ENCODE peak calls at places on chromosomes 13 and 19, in ten cellular contexts. P is tibial artery; L is psoas muscle; G is CD8-positive, alpha-beta memory T cell; K is breast epithelium; S is small intestine; R is iPS DF 6.9; U is upper lobe of left lung; N is cardiac muscle cell; X is adrenal gland. T is an unnamed sample.

GRCh38 chr13:47901451-47901850 is 99.6 kb downstream of the SUCLA2 start:
- DNase-seq in P (no peak), L (no peak), G (no peak), K (no peak), S (no peak), R (no peak), U (no peak), N (peak; percentile 42), X (no peak), T (no peak)

GRCh38 chr13:37811441-37811840 is 58.1 kb downstream of the TRPC4 start:
- DNase-seq in P (no peak), L (no peak), G (no peak), K (no peak), S (no peak), R (no peak), U (no peak), N (peak; percentile 67), X (no peak), T (no peak)

GRCh38 chr13:53015971-53016370 is 12.6 kb upstream of the OLFM4 start:
- DNase-seq in P (no peak), L (no peak), G (no peak), K (no peak), S (no peak), R (no peak), U (no peak), N (no peak), X (no peak), T (no peak)

GRCh38 chr13:28527629-28528028 is 32.7 kb upstream of the FLT1 start:
- DNase-seq in P (peak; percentile 38), L (no peak), G (no peak), K (no peak), S (no peak), R (no peak), U (no peak), N (no peak), X (no peak), T (peak; percentile 68)

GRCh38 chr13:49954674-49955455 is 18.7 kb upstream of the SPRYD7 start:
- DNase-seq in P (no peak), L (no peak), G (no peak), K (no peak), S (peak; percentile 74), R (no peak), U (no peak), N (no peak), X (no peak), T (no peak)

GRCh38 chr13:89695343-89696257 is 1651.9 kb upstream of the MIR17HG start:
- DNase-seq in P (no peak), L (no peak), G (no peak), K (no peak), S (peak; percentile 19), R (peak; percentile 60), U (no peak), N (peak; percentile 60), X (peak; percentile 76), T (no peak)

GRCh38 chr13:91347996-91348905 is 764 bp downstream of the MIR17HG start:
- DNase-seq in P (no peak), L (peak; percentile 53), G (peak; percentile 74), K (peak; percentile 53), S (peak; percentile 45), R (no peak), U (peak; percentile 94), N (peak; percentile 34), X (peak; percentile 54), T (peak; percentile 72)

GRCh38 chr13:45833663-45834062 is 17.9 kb downstream of the SIAH3 start:
- DNase-seq in P (no peak), L (peak; percentile 71), G (no peak), K (peak; percentile 65), S (no peak), R (no peak), U (no peak), N (peak; percentile 20), X (peak; percentile 95), T (no peak)

GRCh38 chr19:33473644-33474305 is 47.8 kb downstream of the PEPD start:
- DNase-seq in P (no peak), L (no peak), G (no peak), K (no peak), S (no peak), R (no peak), U (no peak), N (peak; percentile 21), X (peak; percentile 43), T (peak; percentile 17)

GRCh38 chr13:45575146-45575829 is 40.3 kb downstream of the ERICH6B start:
- DNase-seq in P (no peak), L (no peak), G (no peak), K (no peak), S (no peak), R (no peak), U (no peak), N (no peak), X (no peak), T (no peak)

GRCh38 chr13:28387740-28388501 is 107.0 kb downstream of the FLT1 start:
- DNase-seq in P (no peak), L (no peak), G (no peak), K (no peak), S (no peak), R (no peak), U (no peak), N (no peak), X (no peak), T (no peak)

GRCh38 chr19:43305642-43306041 is 36.3 kb upstream of the PSG9 start:
- DNase-seq in P (no peak), L (no peak), G (no peak), K (no peak), S (no peak), R (no peak), U (no peak), N (no peak), X (no peak), T (no peak)

GRCh38 chr19:39963860-39964259 is 7.1 kb upstream of the PSMC4 start:
- DNase-seq in P (no peak), L (no peak), G (no peak), K (no peak), S (no peak), R (no peak), U (no peak), N (no peak), X (no peak), T (no peak)

GRCh38 chr13:106738279-106738678 is 170.3 kb upstream of the ARGLU1 start:
- DNase-seq in P (no peak), L (no peak), G (no peak), K (no peak), S (no peak), R (no peak), U (no peak), N (no peak), X (no peak), T (no peak)

GRCh38 chr19:45472557-45473365 is 5.0 kb downstream of the FOSB start:
- DNase-seq in P (no peak), L (no peak), G (peak; percentile 66), K (no peak), S (no peak), R (no peak), U (peak; percentile 93), N (peak; percentile 39), X (no peak), T (no peak)

GRCh38 chr19:55179570-55180484 is at the start of gene SYT5:
- DNase-seq in P (no peak), L (no peak), G (peak; percentile 42), K (no peak), S (peak; percentile 62), R (no peak), U (peak; percentile 91), N (peak; percentile 42), X (peak; percentile 89), T (no peak)

DNA sequence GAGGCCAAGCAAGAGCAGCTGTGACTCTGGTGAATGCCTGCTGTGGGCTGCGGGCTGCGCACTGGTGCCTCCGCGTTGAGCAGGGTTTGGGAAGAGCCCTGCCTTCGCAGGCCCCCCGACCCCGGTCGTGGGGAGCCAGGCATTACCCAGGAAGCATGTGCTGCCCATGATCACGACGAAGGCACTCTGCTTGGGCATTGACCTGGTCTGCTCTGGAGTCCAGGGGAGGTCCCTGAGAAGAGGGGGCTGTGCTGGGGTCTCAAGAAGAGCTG is 19.2 kb downstream of the RANBP3 start:
- DNase-seq in P (no peak), L (no peak), G (no peak), K (no peak), S (no peak), R (no peak), U (peak; percentile 72), N (no peak), X (no peak), T (no peak)
- H3K4me1 ChIP-seq in P (peaks cover 67% of the 10 kb centered on the region), L (peaks cover 57% of the 10 kb centered on the region), G (peaks cover 78% of the 10 kb centered on the region), K (no peaks in the 10 kb centered on the region), S (peaks cover 24% of the 10 kb centered on the region), R (peaks cover 23% of the 10 kb centered on the region), U (peaks cover 72% of the 10 kb centered on the region), N (peaks cover 80% of the 10 kb centered on the region), X (peaks cover 65% of the 10 kb centered on the region), T (peaks cover 91% of the 10 kb centered on the region)

DNA sequence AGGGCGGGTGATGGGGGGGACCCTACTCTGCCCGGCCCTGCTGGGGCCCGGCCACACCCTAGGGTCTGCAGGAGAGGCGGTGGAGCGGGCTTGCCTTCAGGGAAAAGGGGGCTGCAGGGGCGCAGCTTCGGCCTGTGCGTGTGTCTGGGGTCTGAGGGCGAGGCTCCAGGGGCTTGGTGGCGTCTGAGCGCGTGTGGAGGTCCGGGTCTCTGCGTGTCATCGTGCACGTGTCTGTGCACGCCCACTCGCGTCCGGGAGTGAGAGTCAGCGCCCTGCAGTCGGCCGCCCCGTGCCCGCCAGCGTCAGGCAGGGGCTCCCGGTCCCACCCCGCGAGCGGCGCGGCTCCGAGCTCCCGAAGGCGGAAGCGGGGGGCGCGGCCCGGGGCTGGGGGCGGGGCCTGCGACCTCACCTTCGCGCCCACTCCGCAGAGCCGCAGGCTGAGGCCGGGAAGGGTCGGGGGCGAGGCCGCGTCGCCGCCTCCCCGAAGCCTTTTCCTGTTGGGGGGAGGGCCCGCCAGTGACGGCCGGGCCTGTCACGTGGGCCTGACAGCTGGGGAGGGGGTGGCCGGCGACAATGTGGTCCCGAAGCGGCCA is at the start of gene ARHGAP45:
- DNase-seq in P (no peak), L (peak; percentile 43), G (peak; percentile 89), K (no peak), S (peak; percentile 51), R (no peak), U (peak; percentile 94), N (no peak), X (no peak), T (peak; percentile 75)
- H3K27me3 ChIP-seq in P (peaks cover 65% of the 10 kb centered on the region), L (peaks cover 35% of the 10 kb centered on the region), G (no peaks in the 10 kb centered on the region), K (peaks cover 10% of the 10 kb centered on the region), S (peaks cover 5% of the 10 kb centered on the region), R (no peaks in the 10 kb centered on the region), U (peaks cover 9% of the 10 kb centered on the region), N (peaks cover 13% of the 10 kb centered on the region), X (peaks cover 51% of the 10 kb centered on the region), T (peaks cover 8% of the 10 kb centered on the region)

DNA sequence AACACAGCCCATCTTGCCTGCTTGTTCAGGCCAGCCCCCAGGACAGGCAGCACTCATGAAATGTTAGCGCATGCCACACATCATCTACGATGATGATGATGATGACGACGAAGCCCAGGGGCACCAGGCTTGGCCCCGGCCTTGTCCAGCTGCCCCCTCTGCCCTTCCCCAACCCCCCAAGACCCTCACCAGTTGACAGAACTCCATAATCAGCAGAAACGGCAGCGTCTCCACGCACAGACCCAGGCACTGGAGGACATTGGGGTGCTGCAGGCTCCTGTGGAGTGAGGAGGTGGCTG is 9.0 kb downstream of the LMTK3 start:
- DNase-seq in P (no peak), L (no peak), G (no peak), K (no peak), S (no peak), R (no peak), U (no peak), N (no peak), X (no peak), T (no peak)
- H3K4me3 ChIP-seq in P (no peak overlapping the region), L (no peak overlapping the region), G (no peak overlapping the region), K (no peak overlapping the region), S (no peak overlapping the region), R (peak overlapping the region; percentile 13), U (peak overlapping the region; percentile 29), N (peak overlapping the region; percentile 19), X (no peak overlapping the region), T (peak overlapping the region; percentile 42)

GRCh38 chr13:109874444-109874920 is 88.1 kb upstream of the IRS2 start:
- DNase-seq in P (no peak), L (no peak), G (no peak), K (no peak), S (no peak), R (no peak), U (no peak), N (no peak), X (no peak), T (no peak)
- H3K4me1 ChIP-seq in P (peaks cover 32% of the 10 kb centered on the region), L (no peaks in the 10 kb centered on the region), G (no peaks in the 10 kb centered on the region), K (no peaks in the 10 kb centered on the region), S (peaks cover 2% of the 10 kb centered on the region), R (peaks cover 2% of the 10 kb centered on the region), U (peaks cover 10% of the 10 kb centered on the region), N (peaks cover 2% of the 10 kb centered on the region), X (peaks cover 22% of the 10 kb centered on the region), T (peaks cover 4% of the 10 kb centered on the region)

T was measured in lower lobe of right lung.